ENCODE peak calls at places on chromosomes 6 and 20, in six cellular contexts. G, Y, K, V, R and J are unnamed samples.

GRCh38 chr6:149862901-149863595 is 1.1 kb downstream of the LRP11 start:
- DNase-seq in V (peak; percentile 77), R (peak; percentile 40), G (peak; percentile 48), Y (peak; percentile 82), K (peak; percentile 72), J (peak; percentile 64)

GRCh38 chr20:58612021-58612700 is 38.9 kb upstream of the STX16 start:
- DNase-seq in K (no peak), G (no peak), R (no peak), V (peak; percentile 51), Y (no peak), J (no peak)

GRCh38 chr6:35585688-35586087 is 73.0 kb upstream of the TULP1 start:
- DNase-seq in V (no peak), R (no peak), K (no peak), G (no peak), Y (no peak), J (no peak)

GRCh38 chr20:57013741-57014140 is 252.7 kb downstream of the BMP7 start:
- DNase-seq in Y (no peak), K (no peak), G (no peak), R (no peak), V (peak; percentile 51), J (no peak)

GRCh38 chr6:118739976-118740771 is 88.8 kb upstream of the CEP85L start:
- DNase-seq in G (no peak), K (no peak), Y (no peak), V (no peak), R (no peak), J (no peak)

GRCh38 chr6:26350858-26351543 is 14.0 kb upstream of the BTN3A2 start:
- DNase-seq in R (no peak), K (no peak), G (no peak), V (no peak), Y (no peak), J (no peak)

GRCh38 chr6:131173680-131174079 is 38.4 kb downstream of the AKAP7 start:
- DNase-seq in V (no peak), R (no peak), Y (no peak), K (no peak), G (no peak), J (no peak)

GRCh38 chr6:10418361-10418861 is 3.5 kb upstream of the TFAP2A start:
- DNase-seq in Y (no peak), V (no peak), G (no peak), K (no peak), R (no peak), J (no peak)

GRCh38 chr6:148521158-148521557 is 178.5 kb downstream of the SASH1 start:
- DNase-seq in V (no peak), Y (peak; percentile 50), G (no peak), R (no peak), K (no peak), J (no peak)

GRCh38 chr20:53738039-53738944 is 144.7 kb upstream of the ZNF217 start:
- DNase-seq in Y (peak; percentile 82), V (peak; percentile 94), G (no peak), K (peak; percentile 53), R (peak; percentile 70), J (no peak)

GRCh38 chr6:144675231-144675861 is 390.2 kb downstream of the UTRN start:
- DNase-seq in V (no peak), G (peak; percentile 37), Y (peak; percentile 64), R (peak; percentile 21), K (no peak), J (peak; percentile 85)

GRCh38 chr6:122798099-122798641 is 9.1 kb downstream of the SMPDL3A start:
- DNase-seq in R (no peak), V (peak; percentile 13), K (no peak), G (no peak), Y (peak; percentile 53), J (no peak)

GRCh38 chr20:58698741-58699141 is 6.1 kb downstream of the NPEPL1 start:
- DNase-seq in G (no peak), K (no peak), R (no peak), Y (peak; percentile 16), V (no peak), J (no peak)

GRCh38 chr6:19719691-19720127 is 117.5 kb upstream of the ID4 start:
- DNase-seq in K (peak; percentile 10), V (no peak), R (no peak), Y (no peak), G (no peak), J (no peak)

GRCh38 chr6:169789146-169789943 is 37.9 kb downstream of the ERMARD start:
- DNase-seq in K (no peak), G (no peak), V (no peak), Y (no peak), R (no peak), J (no peak)

GRCh38 chr20:47115694-47116093 is 221.1 kb downstream of the EYA2 start:
- DNase-seq in R (no peak), G (no peak), Y (no peak), V (no peak), K (no peak), J (no peak)

GRCh38 chr6:154482858-154483257 is 27.6 kb downstream of the CNKSR3 start:
- DNase-seq in R (no peak), K (no peak), Y (no peak), G (no peak), V (no peak), J (no peak)

GRCh38 chr6:151376440-151376839 is 14.9 kb downstream of the ZBTB2 start:
- DNase-seq in Y (no peak), K (no peak), V (no peak), R (no peak), G (no peak), J (no peak)

GRCh38 chr20:8670900-8671229 is 398.0 kb upstream of the PLCB4 start:
- DNase-seq in K (no peak), G (no peak), R (no peak), Y (peak; percentile 16), V (no peak), J (no peak)

GRCh38 chr6:87881342-87881895 is 166.2 kb upstream of the SPACA1 start:
- DNase-seq in K (no peak), R (no peak), V (no peak), Y (no peak), G (no peak), J (no peak)

GRCh38 chr6:54876365-54876764 is 29.8 kb downstream of the FAM83B start:
- DNase-seq in Y (peak; percentile 41), V (no peak), G (no peak), K (no peak), R (no peak), J (no peak)

GRCh38 chr6:4936681-4937041 is 67.2 kb downstream of the RPP40 start:
- DNase-seq in Y (no peak), V (no peak), G (no peak), K (no peak), R (peak; percentile 13), J (peak; percentile 15)

GRCh38 chr20:48425776-48426175 is 402.0 kb downstream of the PREX1 start:
- DNase-seq in V (no peak), Y (no peak), G (no peak), R (no peak), K (no peak), J (no peak)

GRCh38 chr20:53176133-53176532 is 204.0 kb downstream of the TSHZ2 start:
- DNase-seq in K (no peak), G (no peak), V (no peak), R (no peak), Y (no peak), J (no peak)

GRCh38 chr6:168282985-168283685 is 36.4 kb downstream of the DACT2 start:
- DNase-seq in G (no peak), K (no peak), R (no peak), V (no peak), Y (no peak), J (no peak)

GRCh38 chr20:37053230-37053950 is 42.4 kb downstream of the RBL1 start:
- DNase-seq in G (no peak), Y (no peak), V (no peak), K (no peak), R (no peak), J (no peak)

GRCh38 chr6:163457637-163458561 is 43.4 kb downstream of the QKI start:
- DNase-seq in R (peak; percentile 43), V (no peak), G (no peak), Y (peak; percentile 68), K (no peak), J (peak; percentile 70)

GRCh38 chr6:168189679-168190405 is 110.8 kb upstream of the FRMD1 start:
- DNase-seq in V (no peak), R (no peak), G (no peak), K (no peak), Y (no peak), J (no peak)

GRCh38 chr6:30378290-30378937 is 33.5 kb downstream of the RPP21 start:
- DNase-seq in G (no peak), V (no peak), Y (no peak), R (no peak), K (no peak), J (no peak)

GRCh38 chr20:30816182-30816645 is 441.2 kb upstream of the DEFB115 start:
- DNase-seq in R (no peak), K (peak; percentile 52), V (no peak), G (no peak), Y (no peak), J (no peak)
- H3K4me3 ChIP-seq in R (no peak overlapping the region), K (peak overlapping the region; percentile 38), V (no peak overlapping the region), G (no peak overlapping the region), Y (no peak overlapping the region), J (no peak overlapping the region)

DNA sequence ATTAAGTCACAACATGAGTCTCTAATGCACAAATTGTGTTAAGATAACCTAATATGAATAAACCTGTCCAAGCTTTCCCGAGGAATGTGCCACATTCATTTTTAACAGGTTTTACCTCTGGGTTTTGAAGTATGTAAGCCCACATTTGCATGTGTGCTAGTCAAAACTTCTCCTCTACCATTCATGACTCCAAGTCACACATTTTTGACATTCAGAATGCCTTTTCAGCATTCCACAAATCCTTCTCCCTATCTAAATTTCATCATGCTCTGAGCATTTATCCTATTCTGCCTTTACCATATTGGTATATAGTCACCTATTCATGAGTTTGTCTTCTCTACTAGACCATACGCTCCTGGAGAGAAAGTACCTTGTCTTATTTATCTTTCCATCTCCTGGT is 56.5 kb downstream of the ADGRF5 start:
- DNase-seq in V (no peak), R (no peak), Y (no peak), G (no peak), K (no peak), J (no peak)
- H3K4me3 ChIP-seq in V (no peak overlapping the region), R (no peak overlapping the region), Y (no peak overlapping the region), G (no peak overlapping the region), K (no peak overlapping the region), J (no peak overlapping the region)

DNA sequence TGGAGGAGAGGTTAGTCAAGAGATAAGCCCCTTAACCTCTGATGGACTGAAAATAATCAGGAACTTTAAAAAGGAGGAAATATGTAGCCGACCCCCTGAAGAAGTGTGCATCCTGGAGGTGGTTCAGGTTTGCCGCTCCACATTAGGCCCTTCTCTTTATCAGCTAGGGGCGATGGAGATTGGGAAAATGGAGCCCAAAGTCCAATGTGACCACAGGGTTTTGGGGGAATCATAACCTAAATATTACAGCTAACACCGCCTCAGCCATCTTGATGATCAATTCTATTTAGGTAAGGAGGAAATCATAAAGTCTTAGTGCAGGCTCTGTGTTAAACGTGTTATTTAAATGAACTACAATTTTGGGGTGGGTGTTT is 1.2 kb downstream of the OGFRL1 start:
- DNase-seq in Y (no peak), K (no peak), G (peak; percentile 31), V (no peak), R (no peak), J (no peak)
- H3K4me3 ChIP-seq in Y (peak overlapping the region; percentile 72), K (peak overlapping the region; percentile 87), G (peak overlapping the region; percentile 41), V (peak overlapping the region; percentile 69), R (peak overlapping the region; percentile 85), J (peak overlapping the region; percentile 61)

GRCh38 chr6:63805808-63806572 is 170.4 kb downstream of the PHF3 start:
- DNase-seq in K (no peak), V (peak; percentile 56), G (no peak), Y (no peak), R (peak; percentile 45), J (peak; percentile 56)
- H3K4me3 ChIP-seq in K (no peak overlapping the region), V (no peak overlapping the region), G (no peak overlapping the region), Y (no peak overlapping the region), R (no peak overlapping the region), J (peak overlapping the region; percentile 3)